ENCODE peak calls at places on chromosomes 1 and 21, in five cellular contexts. B is non-pigmented ciliary epithelial cell; P is SJCRH30; A is stimulated activated CD4-positive, alpha-beta T cell treated with anti-CD3 and anti-CD28 coated beads, Interleukin-2, amount 100 ng/mL, for 24 hours; R is colonic mucosa. Q is an unnamed sample.

GRCh38 chr21:45852886-45853400 is 128.6 kb upstream of the COL6A1 start:
- DNase-seq in B (no peak), P (no peak), A (no peak), R (no peak), Q (no peak)

GRCh38 chr21:42174173-42174572 is 44.8 kb upstream of the ABCG1 start:
- DNase-seq in B (no peak), P (no peak), A (peak; percentile 6), R (no peak), Q (no peak)

GRCh38 chr1:54838565-54839180 is 37.5 kb upstream of the TTC22 start:
- DNase-seq in B (no peak), P (no peak), A (no peak), R (no peak), Q (no peak)

GRCh38 chr1:224539971-224540370 is 76.1 kb upstream of the CNIH3 start:
- DNase-seq in B (no peak), P (no peak), A (no peak), R (no peak), Q (no peak)

GRCh38 chr1:192747942-192748341 is 60.9 kb upstream of the RGS2 start:
- DNase-seq in B (no peak), P (no peak), A (no peak), R (no peak), Q (no peak)

GRCh38 chr1:25031601-25031965 is 101.5 kb upstream of the RUNX3 start:
- DNase-seq in B (no peak), P (no peak), A (peak; percentile 63), R (no peak), Q (peak; percentile 18)

GRCh38 chr21:41169701-41170100 is 1.7 kb downstream of the BACE2 start:
- DNase-seq in B (no peak), P (no peak), A (no peak), R (no peak), Q (no peak)

GRCh38 chr1:36351222-36351977 is 28.0 kb upstream of the EVA1B start:
- DNase-seq in B (peak; percentile 68), P (peak; percentile 52), A (no peak), R (no peak), Q (no peak)

GRCh38 chr1:18597159-18598042 is 33.2 kb upstream of the PAX7 start:
- DNase-seq in B (no peak), P (peak; percentile 37), A (peak; percentile 69), R (peak; percentile 46), Q (peak; percentile 48)

GRCh38 chr21:34190576-34191301 is 117.4 kb downstream of the MRPS6 start:
- DNase-seq in B (no peak), P (no peak), A (no peak), R (no peak), Q (no peak)

GRCh38 chr1:218361298-218362065 is 16.3 kb downstream of the TGFB2 start:
- DNase-seq in B (no peak), P (peak; percentile 70), A (no peak), R (no peak), Q (no peak)

GRCh38 chr21:39313457-39314154 is at the start of gene BRWD1:
- DNase-seq in B (peak; percentile 26), P (peak; percentile 85), A (peak; percentile 81), R (peak; percentile 79), Q (peak; percentile 63)

GRCh38 chr1:189659731-189660130 is 817.9 kb downstream of the BRINP3 start:
- DNase-seq in B (no peak), P (no peak), A (no peak), R (no peak), Q (no peak)

GRCh38 chr1:204089044-204089751 is 16.3 kb downstream of the SOX13 start:
- DNase-seq in B (no peak), P (no peak), A (no peak), R (peak; percentile 56), Q (no peak)

GRCh38 chr1:59952065-59952464 is 25.5 kb upstream of the CYP2J2 start:
- DNase-seq in B (no peak), P (peak; percentile 30), A (no peak), R (no peak), Q (no peak)

GRCh38 chr1:37473431-37474050 is 839 bp upstream of the ZC3H12A start:
- DNase-seq in B (no peak), P (no peak), A (peak; percentile 63), R (peak; percentile 56), Q (no peak)

GRCh38 chr1:189628857-189629256 is 848.8 kb downstream of the BRINP3 start:
- DNase-seq in B (no peak), P (peak; percentile 6), A (no peak), R (no peak), Q (no peak)

GRCh38 chr1:230029244-230029643 is 37.8 kb upstream of the GALNT2 start:
- DNase-seq in B (no peak), P (no peak), A (no peak), R (peak; percentile 31), Q (no peak)

GRCh38 chr1:229880271-229881170 is 186.5 kb upstream of the GALNT2 start:
- DNase-seq in B (no peak), P (no peak), A (no peak), R (peak; percentile 9), Q (no peak)

GRCh38 chr1:166390406-166390805 is 223.6 kb upstream of the FAM78B start:
- DNase-seq in B (no peak), P (no peak), A (no peak), R (no peak), Q (no peak)

GRCh38 chr1:151370211-151370911 is 2.1 kb downstream of the SELENBP1 start:
- DNase-seq in B (no peak), P (no peak), A (no peak), R (peak; percentile 50), Q (no peak)

GRCh38 chr1:2906105-2906504 is 104.6 kb upstream of the TTC34 start:
- DNase-seq in B (no peak), P (no peak), A (no peak), R (no peak), Q (no peak)

GRCh38 chr21:31500976-31501375 is 156.9 kb upstream of the TIAM1 start:
- DNase-seq in B (no peak), P (no peak), A (no peak), R (no peak), Q (no peak)

GRCh38 chr1:3651011-3651938 is 1.0 kb upstream of the TP73 start:
- DNase-seq in B (no peak), P (no peak), A (no peak), R (no peak), Q (no peak)

GRCh38 chr1:5975133-5975880 is 16.9 kb downstream of the NPHP4 start:
- DNase-seq in B (no peak), P (peak; percentile 56), A (peak; percentile 39), R (no peak), Q (no peak)

GRCh38 chr1:221503268-221503667 is 238.6 kb downstream of the DUSP10 start:
- DNase-seq in B (no peak), P (no peak), A (no peak), R (no peak), Q (no peak)

GRCh38 chr21:43585924-43586411 is 73.3 kb downstream of the HSF2BP start:
- DNase-seq in B (peak; percentile 99), P (peak; percentile 90), A (no peak), R (no peak), Q (no peak)

GRCh38 chr1:200409203-200409760 is 554 bp downstream of the ZNF281 start:
- DNase-seq in B (no peak), P (peak; percentile 5), A (peak; percentile 55), R (peak; percentile 38), Q (peak; percentile 22)

GRCh38 chr1:6730889-6731288 is 29.3 kb upstream of the DNAJC11 start:
- DNase-seq in B (no peak), P (no peak), A (no peak), R (peak; percentile 28), Q (no peak)

GRCh38 chr1:36699113-36699512 is 216.4 kb upstream of the CSF3R start:
- DNase-seq in B (no peak), P (no peak), A (no peak), R (no peak), Q (no peak)

GRCh38 chr1:47536646-47537118 is 98.8 kb downstream of the FOXD2 start:
- DNase-seq in B (no peak), P (no peak), A (no peak), R (peak; percentile 86), Q (no peak)

GRCh38 chr1:166924829-166925541 is 48.9 kb upstream of the TADA1 start:
- DNase-seq in B (no peak), P (no peak), A (no peak), R (peak; percentile 32), Q (no peak)

GRCh38 chr1:107091418-107091817 is 34.9 kb downstream of the PRMT6 start:
- DNase-seq in B (no peak), P (no peak), A (no peak), R (no peak), Q (no peak)

GRCh38 chr21:41611966-41612606 is 104.1 kb upstream of the TMPRSS2 start:
- DNase-seq in B (no peak), P (no peak), A (no peak), R (peak; percentile 78), Q (no peak)

GRCh38 chr21:37294674-37295073 is 27.5 kb upstream of the VPS26C start:
- DNase-seq in B (no peak), P (no peak), A (no peak), R (no peak), Q (no peak)

GRCh38 chr1:214899908-214900470 is 182.5 kb upstream of the KCNK2 start:
- DNase-seq in B (no peak), P (no peak), A (no peak), R (no peak), Q (no peak)

GRCh38 chr1:18537386-18538306 is 56.9 kb downstream of the KLHDC7A start:
- DNase-seq in B (no peak), P (no peak), A (no peak), R (no peak), Q (no peak)

GRCh38 chr1:197399691-197400521 is 131.9 kb downstream of the CRB1 start:
- DNase-seq in B (no peak), P (peak; percentile 3), A (no peak), R (no peak), Q (no peak)

GRCh38 chr1:6962956-6963915 is 178.0 kb downstream of the CAMTA1 start:
- DNase-seq in B (no peak), P (no peak), A (peak; percentile 54), R (peak; percentile 92), Q (peak; percentile 49)